ENCODE peak calls at places on chromosomes 3 and 15, in ten cellular contexts. K is stomach; R is CD4-positive, alpha-beta T cell; D is neural progenitor cell; X is upper lobe of right lung; J is left ventricle myocardium inferior; E is HepG2; Z is tibial artery; A is right lobe of liver; M is tibial nerve. I is an unnamed sample.

GRCh38 chr15:74176262-74177208 is 3.0 kb downstream of the ISLR start:
- DNase-seq in J (peak; percentile 10), X (peak; percentile 46), E (no peak), M (no peak), K (no peak), A (peak; percentile 24), R (no peak), Z (peak; percentile 10), D (peak; percentile 67), I (peak; percentile 28)

GRCh38 chr15:59199775-59200465 is 6.7 kb upstream of the LDHAL6B start:
- DNase-seq in D (no peak), Z (peak; percentile 29), X (no peak), M (no peak), E (no peak), J (no peak), K (no peak), A (no peak), R (no peak), I (no peak)

GRCh38 chr3:148084931-148085330 is 612.8 kb upstream of the AGTR1 start:
- DNase-seq in R (no peak), X (no peak), J (no peak), E (no peak), D (no peak), A (no peak), M (no peak), Z (no peak), K (no peak), I (no peak)

GRCh38 chr3:20320489-20320888 is 134.5 kb upstream of the SGO1 start:
- DNase-seq in M (no peak), R (no peak), A (no peak), D (no peak), E (peak; percentile 96), K (peak; percentile 65), J (no peak), Z (no peak), X (no peak), I (no peak)

GRCh38 chr15:34001536-34001935 is 33.2 kb downstream of the CHRM5 start:
- DNase-seq in D (no peak), J (no peak), A (no peak), K (no peak), Z (no peak), M (no peak), X (no peak), R (no peak), E (no peak), I (no peak)

GRCh38 chr15:69578792-69579587 is 126.4 kb downstream of the RPLP1 start:
- DNase-seq in A (peak; percentile 90), M (no peak), D (no peak), X (peak; percentile 88), E (no peak), R (no peak), J (no peak), K (peak; percentile 95), Z (peak; percentile 63), I (peak; percentile 84)

GRCh38 chr15:99719096-99719541 is 14.1 kb downstream of the LYSMD4 start:
- DNase-seq in M (no peak), R (no peak), J (no peak), X (no peak), A (no peak), D (no peak), K (no peak), E (no peak), Z (no peak), I (no peak)

GRCh38 chr3:36790765-36791164 is 26.4 kb upstream of the DCLK3 start:
- DNase-seq in D (no peak), X (no peak), K (no peak), M (no peak), E (no peak), Z (no peak), J (no peak), R (no peak), A (no peak), I (no peak)

GRCh38 chr15:19984101-19984500 is 557.5 kb downstream of the GOLGA6L6 start:
- DNase-seq in R (no peak), Z (no peak), X (no peak), K (no peak), E (no peak), A (no peak), D (no peak), J (no peak), M (no peak), I (no peak)

GRCh38 chr15:19992428-19992827 is 549.2 kb downstream of the GOLGA6L6 start:
- DNase-seq in E (no peak), Z (no peak), K (no peak), M (no peak), J (no peak), X (no peak), R (no peak), A (no peak), D (no peak), I (no peak)

DNA sequence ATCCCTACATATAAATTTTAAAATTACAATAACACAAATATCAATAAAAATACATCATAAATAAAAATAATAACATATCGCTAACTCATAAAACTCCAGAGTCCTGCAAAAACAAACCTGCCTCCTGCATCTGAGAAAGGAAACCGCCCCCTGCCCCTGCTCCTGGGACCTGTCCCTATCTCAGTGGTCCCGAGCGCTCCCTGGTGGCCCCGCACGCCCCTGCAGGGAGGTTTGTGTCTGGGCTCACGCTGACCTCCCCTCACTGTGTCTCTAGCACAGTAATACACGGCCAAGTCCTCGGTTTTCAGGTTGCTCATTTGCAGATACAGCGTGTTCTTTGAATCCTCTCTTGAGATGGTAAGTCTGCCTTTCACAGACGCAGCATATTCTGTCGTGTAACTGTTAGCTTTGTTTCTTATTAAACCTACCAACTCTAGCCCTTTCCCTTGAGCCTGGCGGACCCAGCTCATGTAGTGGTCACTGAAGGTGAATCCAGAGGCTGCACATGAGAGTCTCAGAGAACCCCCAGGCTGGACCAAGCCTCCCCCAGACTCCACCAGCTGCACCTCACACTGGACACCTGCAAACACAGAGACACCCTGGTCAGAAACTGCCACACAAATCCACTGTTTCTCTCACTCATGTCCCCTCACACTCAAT is 554.1 kb downstream of the GOLGA6L6 start:
- DNase-seq in M (no peak), A (no peak), D (no peak), X (no peak), K (no peak), E (peak; percentile 15), Z (no peak), R (no peak), J (no peak), I (no peak)
- H3K9me3 ChIP-seq in M (no peaks in the 10 kb centered on the region), A (no peaks in the 10 kb centered on the region), D (peaks cover 18% of the 10 kb centered on the region), X (no peaks in the 10 kb centered on the region), K (peaks cover 7% of the 10 kb centered on the region), E (peaks cover 29% of the 10 kb centered on the region), Z (peaks cover 2% of the 10 kb centered on the region), R (no peaks in the 10 kb centered on the region), J (peaks cover 6% of the 10 kb centered on the region), I (no peaks in the 10 kb centered on the region)

GRCh38 chr15:27845535-27846369 is 253.4 kb downstream of the OCA2 start:
- DNase-seq in J (no peak), E (no peak), A (no peak), M (no peak), X (no peak), Z (no peak), K (no peak), D (no peak), R (no peak), I (no peak)

GRCh38 chr15:27846722-27847420 is 252.2 kb downstream of the OCA2 start:
- DNase-seq in A (no peak), R (no peak), J (no peak), K (no peak), D (no peak), E (no peak), Z (no peak), M (no peak), X (no peak), I (no peak)

GRCh38 chr15:27850961-27851636 is 248.0 kb downstream of the OCA2 start:
- DNase-seq in D (no peak), X (no peak), A (no peak), K (peak; percentile 7), J (no peak), R (no peak), M (no peak), E (no peak), Z (no peak), I (no peak)

GRCh38 chr15:27850050-27850449 is 249.1 kb downstream of the OCA2 start:
- DNase-seq in J (no peak), E (no peak), A (no peak), X (no peak), K (no peak), Z (no peak), R (no peak), M (no peak), D (no peak), I (no peak)

DNA sequence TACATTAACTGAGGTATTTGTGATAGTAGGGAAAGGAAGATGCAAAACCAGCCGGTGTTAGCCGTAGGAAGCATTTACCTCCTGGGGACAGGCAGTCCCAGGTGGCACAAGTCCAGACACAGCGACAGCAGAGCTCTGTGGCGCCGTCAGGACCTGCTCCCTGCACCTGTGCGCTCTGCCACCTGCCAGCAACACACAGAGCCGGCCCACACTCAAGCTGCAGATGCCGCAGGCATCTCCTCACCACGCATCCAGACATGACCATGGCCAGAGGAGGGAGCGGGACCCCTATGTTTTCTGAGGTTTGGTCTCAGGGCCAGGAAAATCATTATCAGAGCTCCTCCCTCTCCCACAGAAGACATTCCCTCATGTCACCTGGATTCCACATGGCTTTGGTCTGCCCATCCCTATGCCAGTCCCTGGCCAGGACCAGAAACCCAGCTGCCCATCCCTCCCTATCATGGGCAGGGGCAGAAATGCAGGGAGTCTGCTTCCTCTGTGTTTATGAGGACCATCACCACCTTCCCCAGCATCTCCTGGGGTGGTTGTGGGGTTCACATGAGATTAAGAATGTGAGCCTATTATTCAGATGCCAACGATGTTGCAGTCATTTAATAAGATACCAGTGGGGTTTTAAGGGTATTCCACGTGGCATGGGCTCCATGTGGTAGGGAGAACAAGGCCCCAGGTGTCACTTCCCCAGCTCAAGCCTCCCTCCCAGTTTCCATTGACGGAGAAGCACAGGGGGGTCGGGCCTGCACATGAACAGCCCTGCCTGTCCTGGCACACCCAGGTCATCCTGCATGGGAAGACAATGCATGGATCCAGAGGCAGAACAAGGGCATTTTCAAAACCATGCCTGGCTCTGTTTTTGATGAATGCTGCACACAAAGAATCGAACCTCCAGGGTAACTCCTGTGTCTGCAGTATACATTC is 251.1 kb downstream of the OCA2 start:
- DNase-seq in M (no peak), R (no peak), J (no peak), K (peak; percentile 9), E (no peak), Z (no peak), A (no peak), X (no peak), D (no peak), I (no peak)
- H3K9me3 ChIP-seq in M (no peaks in the 10 kb centered on the region), R (no peaks in the 10 kb centered on the region), J (peaks cover 10% of the 10 kb centered on the region), K (peaks cover 61% of the 10 kb centered on the region), E (no peaks in the 10 kb centered on the region), Z (no peaks in the 10 kb centered on the region), A (no peaks in the 10 kb centered on the region), X (no peaks in the 10 kb centered on the region), D (no peaks in the 10 kb centered on the region), I (no peaks in the 10 kb centered on the region)

DNA sequence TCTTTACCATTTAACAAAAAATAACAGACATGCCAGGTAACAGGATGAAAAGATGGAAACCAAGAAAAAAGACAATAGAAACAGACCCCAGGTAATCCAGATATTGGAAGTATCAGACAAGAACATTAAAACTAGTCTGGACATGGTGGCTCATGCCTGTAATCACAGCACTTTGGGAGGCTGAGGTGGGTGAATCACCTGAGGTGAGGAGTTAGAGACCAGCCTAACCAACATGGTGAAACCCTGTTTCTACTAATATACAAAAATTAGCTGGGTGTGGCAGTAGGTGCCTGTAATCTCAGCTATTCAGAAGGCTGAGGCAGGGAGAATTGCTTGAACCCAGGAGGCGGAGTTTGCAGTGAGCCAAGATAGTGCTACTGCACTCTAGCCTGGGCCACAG is 40.6 kb downstream of the ACAD9 start:
- DNase-seq in Z (no peak), X (no peak), E (no peak), R (no peak), K (no peak), M (no peak), J (no peak), D (no peak), A (peak; percentile 18), I (no peak)
- H3K9me3 ChIP-seq in Z (peaks cover 4% of the 10 kb centered on the region), X (no peaks in the 10 kb centered on the region), E (no peaks in the 10 kb centered on the region), R (no peaks in the 10 kb centered on the region), K (peaks cover 33% of the 10 kb centered on the region), M (no peaks in the 10 kb centered on the region), J (peaks cover 18% of the 10 kb centered on the region), D (peaks cover 4% of the 10 kb centered on the region), A (no peaks in the 10 kb centered on the region), I (peaks cover 11% of the 10 kb centered on the region)

GRCh38 chr3:149832086-149832485 is 19.1 kb downstream of the RNF13 start:
- DNase-seq in M (no peak), K (no peak), Z (no peak), R (no peak), E (no peak), D (no peak), J (no peak), X (no peak), A (no peak), I (no peak)
- H3K9me3 ChIP-seq in M (peaks cover 17% of the 10 kb centered on the region), K (peaks cover 47% of the 10 kb centered on the region), Z (no peaks in the 10 kb centered on the region), R (peaks cover 62% of the 10 kb centered on the region), E (peaks cover 58% of the 10 kb centered on the region), D (peaks cover 26% of the 10 kb centered on the region), J (peaks cover 55% of the 10 kb centered on the region), X (peaks cover 9% of the 10 kb centered on the region), A (no peaks in the 10 kb centered on the region), I (peaks cover 30% of the 10 kb centered on the region)